ENCODE peak calls at places on chromosomes 5 and 9, in five cellular contexts. N is MV-4-11; L is germinal center; O is activated effector memory CD4-positive, alpha-beta T cell treated with Interleukin-2 at 50 U/mL for 16 hours; R is NCI-H2029 treated with DMSO at 0.1 percent for 48 hours. H is an unnamed sample.

GRCh38 chr9:114898741-114899140 is 31.6 kb downstream of the TNFSF8 start:
- DNase-seq in R (no peak), N (peak), O (peak), L (peak), H (no peak)

GRCh38 chr9:98037362-98037761 is 19.2 kb upstream of the NANS start:
- DNase-seq in N (peak), O (no peak), L (no peak), R (no peak), H (no peak)

GRCh38 chr5:69450116-69450515 is 35.2 kb downstream of the MARVELD2 start:
- DNase-seq in L (no peak), N (peak), O (no peak), R (no peak), H (no peak)

GRCh38 chr5:132489051-132489770 is 1.4 kb downstream of the IRF1 start:
- DNase-seq in L (peak), O (peak), R (no peak), N (peak), H (no peak)

GRCh38 chr5:172235132-172235780 is 41.3 kb downstream of the EFCAB9 start:
- DNase-seq in L (no peak), O (no peak), N (peak), R (peak), H (no peak)

GRCh38 chr5:109590799-109591198 is 98.9 kb upstream of the MAN2A1 start:
- DNase-seq in O (no peak), L (no peak), R (no peak), N (no peak), H (no peak)

GRCh38 chr5:79847561-79847960 is 143.5 kb downstream of the MTX3 start:
- DNase-seq in N (no peak), R (no peak), O (no peak), L (no peak), H (no peak)

GRCh38 chr9:74500584-74500924 is 3.4 kb downstream of the RORB start:
- DNase-seq in N (no peak), R (no peak), O (no peak), L (no peak), H (no peak)

GRCh38 chr5:76751291-76751690 is 35.4 kb downstream of the F2R start:
- DNase-seq in N (no peak), R (no peak), L (no peak), O (no peak), H (no peak)

GRCh38 chr5:135207866-135208265 is 173.8 kb upstream of the PITX1 start:
- DNase-seq in L (no peak), N (no peak), R (no peak), O (no peak), H (no peak)

GRCh38 chr5:53236683-53237082 is 127.1 kb upstream of the MOCS2 start:
- DNase-seq in R (no peak), N (no peak), O (no peak), L (no peak), H (no peak)

GRCh38 chr5:180162304-180162661 is 46.7 kb downstream of the RASGEF1C start:
- DNase-seq in O (no peak), L (no peak), N (no peak), R (no peak), H (peak)

GRCh38 chr9:29213374-29214161 is 1640.3 kb upstream of the C9orf72 start:
- DNase-seq in N (no peak), L (peak), R (peak), O (no peak), H (peak)

GRCh38 chr5:62477801-62478200 is 65.2 kb downstream of the IPO11 start:
- DNase-seq in R (no peak), O (no peak), N (peak), L (no peak), H (no peak)

GRCh38 chr5:10400834-10401233 is 40.8 kb upstream of the ROPN1L start:
- DNase-seq in O (no peak), R (no peak), N (peak), L (no peak), H (peak)

GRCh38 chr9:88746744-88747398 is 211.9 kb downstream of the NXNL2 start:
- DNase-seq in L (no peak), O (no peak), N (no peak), R (no peak), H (no peak)

GRCh38 chr5:132237141-132237540 is 9.5 kb upstream of the P4HA2 start:
- DNase-seq in L (no peak), R (no peak), N (peak), O (no peak), H (no peak)

GRCh38 chr5:147939431-147940114 is 33.2 kb upstream of the C5orf46 start:
- DNase-seq in L (no peak), N (no peak), R (no peak), O (no peak), H (no peak)

GRCh38 chr9:73216016-73216415 is 64.4 kb downstream of the ANXA1 start:
- DNase-seq in N (no peak), L (no peak), R (no peak), O (no peak), H (no peak)

GRCh38 chr5:87139795-87140194 is 127.9 kb upstream of the RASA1 start:
- DNase-seq in N (no peak), O (no peak), L (no peak), R (no peak), H (no peak)

GRCh38 chr9:93085676-93086075 is 10.3 kb upstream of the CARD19 start:
- DNase-seq in L (no peak), O (no peak), R (no peak), N (no peak), H (no peak)

GRCh38 chr5:139214646-139215045 is 16.5 kb upstream of the SIL1 start:
- DNase-seq in O (no peak), L (no peak), R (no peak), N (no peak), H (no peak)

GRCh38 chr5:28850320-28850921 is 1812.0 kb upstream of the CDH9 start:
- DNase-seq in O (no peak), R (no peak), N (peak), L (no peak), H (no peak)

GRCh38 chr9:95443301-95443700 is 73.5 kb downstream of the PTCH1 start:
- DNase-seq in R (no peak), L (no peak), N (no peak), O (no peak), H (no peak)

GRCh38 chr5:78331523-78332080 is 28.8 kb upstream of the SCAMP1 start:
- DNase-seq in L (no peak), N (no peak), R (no peak), O (no peak), H (no peak)

GRCh38 chr9:129419382-129419899 is 201.5 kb downstream of the C9orf50 start:
- DNase-seq in O (no peak), L (no peak), R (no peak), N (no peak), H (no peak)

GRCh38 chr5:132296412-132297001 is 2.3 kb downstream of the SLC22A4 start:
- DNase-seq in N (no peak), R (no peak), L (no peak), O (no peak), H (no peak)

GRCh38 chr9:34413229-34413852 is 36.6 kb upstream of the MYORG start:
- DNase-seq in L (peak), R (no peak), O (no peak), N (peak), H (no peak)

GRCh38 chr9:23850242-23851023 is 24.4 kb upstream of the ELAVL2 start:
- DNase-seq in O (no peak), L (no peak), N (no peak), R (no peak), H (no peak)

GRCh38 chr9:11992866-11993265 is 700.3 kb upstream of the TYRP1 start:
- DNase-seq in O (no peak), L (no peak), N (no peak), R (no peak), H (no peak)

GRCh38 chr5:94692610-94693009 is 74.1 kb downstream of the SLF1 start:
- DNase-seq in N (no peak), R (no peak), L (no peak), O (no peak), H (no peak)

GRCh38 chr9:136882109-136882946 is 4.0 kb upstream of the TRAF2 start:
- DNase-seq in L (peak), N (peak), O (peak), R (no peak), H (peak)

GRCh38 chr5:134177197-134178171 is 734 bp upstream of the SKP1 start:
- DNase-seq in L (no peak), N (peak), R (peak), O (no peak), H (no peak)

GRCh38 chr9:35195683-35196082 is 33.9 kb downstream of the UNC13B start:
- DNase-seq in O (no peak), L (no peak), R (no peak), N (no peak), H (no peak)

GRCh38 chr5:142780871-142781270 is 10.7 kb downstream of the ARHGAP26 start:
- DNase-seq in L (no peak), O (no peak), R (no peak), N (no peak), H (no peak)

GRCh38 chr9:101893661-101894646 is 155.5 kb upstream of the GRIN3A start:
- DNase-seq in R (no peak), O (no peak), L (no peak), N (no peak), H (no peak)

GRCh38 chr5:98482321-98483111 is 290.9 kb upstream of the RGMB start:
- DNase-seq in R (no peak), O (no peak), L (no peak), N (no peak), H (no peak)

GRCh38 chr9:38316166-38316765 is 76.2 kb upstream of the ALDH1B1 start:
- DNase-seq in N (no peak), R (peak), L (no peak), O (no peak), H (no peak)

GRCh38 chr9:96453625-96454024 is 3.7 kb downstream of the HABP4 start:
- DNase-seq in N (no peak), L (no peak), O (no peak), R (no peak), H (no peak)

GRCh38 chr9:85036503-85036902 is 367.0 kb downstream of the NTRK2 start:
- DNase-seq in O (no peak), N (no peak), L (no peak), R (no peak), H (no peak)